ENCODE peak calls at places on chromosomes 3 and 15, in six cellular contexts. One of them, this sample, is unnamed. For H3K4me1, the result is how much of the 10 kb centered on the place peaks cover.

GRCh38 chr3:45896956-45897355 is 10.6 kb downstream of the CCR9 start:
- DNase-seq in A673: no peak
- DNase-seq in Karpas-422: no peak
- DNase-seq in GM23338: no peak
- DNase-seq in aorta: no peak
- DNase-seq in psoas muscle: no peak
- DNase-seq in this sample: no peak

GRCh38 chr15:52397118-52397517 is 101.5 kb upstream of the MYO5C start:
- DNase-seq in A673: no peak
- DNase-seq in Karpas-422: no peak
- DNase-seq in GM23338: no peak
- DNase-seq in aorta: no peak
- DNase-seq in psoas muscle: no peak
- DNase-seq in this sample: no peak

GRCh38 chr3:170049146-170050000 is 11.6 kb downstream of the GPR160 start:
- DNase-seq in A673: no peak
- DNase-seq in Karpas-422: no peak
- DNase-seq in GM23338: no peak
- DNase-seq in aorta: no peak
- DNase-seq in psoas muscle: peak
- DNase-seq in this sample: no peak

GRCh38 chr3:98705694-98706093 is 57.4 kb upstream of the ST3GAL6 start:
- DNase-seq in A673: peak
- DNase-seq in Karpas-422: no peak
- DNase-seq in GM23338: no peak
- DNase-seq in aorta: no peak
- DNase-seq in psoas muscle: no peak
- DNase-seq in this sample: no peak

GRCh38 chr3:4601926-4602325 is 108.8 kb downstream of the ITPR1 start:
- DNase-seq in A673: no peak
- DNase-seq in Karpas-422: no peak
- DNase-seq in GM23338: no peak
- DNase-seq in aorta: no peak
- DNase-seq in psoas muscle: no peak
- DNase-seq in this sample: no peak

GRCh38 chr3:9727041-9727595 is 4.4 kb upstream of the BRPF1 start:
- DNase-seq in A673: peak
- DNase-seq in Karpas-422: peak
- DNase-seq in GM23338: peak
- DNase-seq in aorta: no peak
- DNase-seq in psoas muscle: no peak
- DNase-seq in this sample: peak

GRCh38 chr3:195508185-195508584 is 34.9 kb downstream of the PPP1R2 start:
- DNase-seq in A673: no peak
- DNase-seq in Karpas-422: no peak
- DNase-seq in GM23338: no peak
- DNase-seq in aorta: no peak
- DNase-seq in psoas muscle: no peak
- DNase-seq in this sample: no peak

GRCh38 chr3:149020839-149021252 is 29.5 kb downstream of the GYG1 start:
- DNase-seq in A673: no peak
- DNase-seq in Karpas-422: no peak
- DNase-seq in GM23338: peak
- DNase-seq in aorta: no peak
- DNase-seq in psoas muscle: no peak
- DNase-seq in this sample: no peak

GRCh38 chr3:64148955-64149653 is 76.2 kb downstream of the PRICKLE2 start:
- DNase-seq in A673: peak
- DNase-seq in Karpas-422: no peak
- DNase-seq in GM23338: no peak
- DNase-seq in aorta: no peak
- DNase-seq in psoas muscle: no peak
- DNase-seq in this sample: no peak

GRCh38 chr15:63933522-63933921 is 99.8 kb upstream of the HERC1 start:
- DNase-seq in A673: no peak
- DNase-seq in Karpas-422: no peak
- DNase-seq in GM23338: no peak
- DNase-seq in aorta: no peak
- DNase-seq in psoas muscle: no peak
- DNase-seq in this sample: no peak

GRCh38 chr3:149646181-149646766 is 11.6 kb downstream of the WWTR1 start:
- DNase-seq in A673: no peak
- DNase-seq in Karpas-422: no peak
- DNase-seq in GM23338: no peak
- DNase-seq in aorta: no peak
- DNase-seq in psoas muscle: no peak
- DNase-seq in this sample: no peak

GRCh38 chr3:46314517-46314916 is 39.4 kb upstream of the CCR2 start:
- DNase-seq in A673: no peak
- DNase-seq in Karpas-422: no peak
- DNase-seq in GM23338: no peak
- DNase-seq in aorta: no peak
- DNase-seq in psoas muscle: no peak
- DNase-seq in this sample: no peak

GRCh38 chr3:183217548-183218321 is 35.3 kb upstream of the B3GNT5 start:
- DNase-seq in A673: no peak
- DNase-seq in Karpas-422: peak
- DNase-seq in GM23338: no peak
- DNase-seq in aorta: no peak
- DNase-seq in psoas muscle: no peak
- DNase-seq in this sample: no peak

DNA sequence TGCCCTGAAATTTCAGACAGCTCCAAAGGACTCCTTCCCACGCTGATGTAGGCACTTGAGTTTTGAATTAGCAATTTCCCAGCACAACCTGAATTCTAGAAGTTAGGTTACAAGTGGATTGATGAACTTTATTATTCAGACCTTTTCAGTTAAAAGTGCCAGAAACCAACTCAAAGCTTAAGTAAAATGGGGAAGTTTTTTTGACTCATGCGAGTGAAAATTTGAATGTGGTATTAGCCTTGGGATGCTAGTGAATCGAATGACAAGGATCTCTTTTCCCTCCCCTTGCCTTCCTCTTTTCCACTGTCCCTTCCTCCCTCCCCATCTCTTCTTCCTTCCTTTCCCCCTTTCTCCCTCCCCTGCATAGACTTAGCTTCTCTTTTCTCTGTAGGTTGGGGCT is 295.2 kb upstream of the PROK2 start:
- DNase-seq in A673: no peak
- DNase-seq in Karpas-422: peak
- DNase-seq in GM23338: no peak
- DNase-seq in aorta: no peak
- DNase-seq in psoas muscle: no peak
- DNase-seq in this sample: no peak
- H3K4me1 ChIP-seq in A673: under half
- H3K4me1 ChIP-seq in Karpas-422: half or more
- H3K4me1 ChIP-seq in GM23338: under half
- H3K4me1 ChIP-seq in aorta: under half
- H3K4me1 ChIP-seq in psoas muscle: under half
- H3K4me1 ChIP-seq in this sample: under half

GRCh38 chr15:99606646-99607045 is 40.9 kb downstream of the MEF2A start:
- DNase-seq in A673: no peak
- DNase-seq in Karpas-422: no peak
- DNase-seq in GM23338: no peak
- DNase-seq in aorta: no peak
- DNase-seq in psoas muscle: no peak
- DNase-seq in this sample: no peak
- H3K4me1 ChIP-seq in A673: under half
- H3K4me1 ChIP-seq in Karpas-422: half or more
- H3K4me1 ChIP-seq in GM23338: under half
- H3K4me1 ChIP-seq in aorta: under half
- H3K4me1 ChIP-seq in psoas muscle: under half
- H3K4me1 ChIP-seq in this sample: under half

DNA sequence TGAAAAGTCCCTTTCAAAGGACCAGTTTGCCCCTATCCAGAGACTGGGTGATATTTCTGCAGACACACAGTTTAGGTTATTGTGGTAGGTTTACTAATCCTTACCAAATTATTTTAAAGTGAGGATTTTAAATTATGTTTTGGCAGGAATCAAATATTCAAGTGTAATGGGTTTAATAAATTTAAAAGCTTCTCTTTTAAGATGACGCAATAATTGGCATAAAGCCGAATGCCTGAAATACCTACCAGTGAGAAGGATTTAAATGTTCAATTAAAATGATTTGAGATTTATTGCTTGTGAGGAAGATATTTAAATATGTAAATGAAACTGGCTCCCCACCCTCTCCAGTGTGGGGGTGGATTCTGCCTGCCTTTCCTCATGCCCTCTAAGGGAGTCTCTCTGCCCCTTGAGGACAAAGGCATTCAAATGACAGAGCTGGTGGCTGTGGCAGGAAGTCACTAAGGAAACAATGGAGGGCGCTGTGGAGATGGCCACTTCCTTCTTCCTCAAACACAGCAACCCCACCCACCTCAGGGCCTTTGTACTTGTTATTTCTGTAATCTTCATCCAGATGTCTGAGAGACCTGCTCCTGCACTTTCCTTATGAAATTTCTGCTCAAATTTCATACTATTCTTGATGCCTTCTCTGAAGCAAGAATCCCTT is 131.7 kb downstream of the TNIK start:
- DNase-seq in A673: peak
- DNase-seq in Karpas-422: peak
- DNase-seq in GM23338: peak
- DNase-seq in aorta: no peak
- DNase-seq in psoas muscle: no peak
- DNase-seq in this sample: peak
- H3K4me1 ChIP-seq in A673: under half
- H3K4me1 ChIP-seq in Karpas-422: under half
- H3K4me1 ChIP-seq in GM23338: under half
- H3K4me1 ChIP-seq in aorta: under half
- H3K4me1 ChIP-seq in psoas muscle: half or more
- H3K4me1 ChIP-seq in this sample: under half

GRCh38 chr3:42819351-42819965 is 10.2 kb downstream of the ACKR2 start:
- DNase-seq in A673: peak
- DNase-seq in Karpas-422: no peak
- DNase-seq in GM23338: peak
- DNase-seq in aorta: no peak
- DNase-seq in psoas muscle: no peak
- DNase-seq in this sample: no peak
- H3K4me1 ChIP-seq in A673: under half
- H3K4me1 ChIP-seq in Karpas-422: under half
- H3K4me1 ChIP-seq in GM23338: under half
- H3K4me1 ChIP-seq in aorta: under half
- H3K4me1 ChIP-seq in psoas muscle: under half
- H3K4me1 ChIP-seq in this sample: under half

DNA sequence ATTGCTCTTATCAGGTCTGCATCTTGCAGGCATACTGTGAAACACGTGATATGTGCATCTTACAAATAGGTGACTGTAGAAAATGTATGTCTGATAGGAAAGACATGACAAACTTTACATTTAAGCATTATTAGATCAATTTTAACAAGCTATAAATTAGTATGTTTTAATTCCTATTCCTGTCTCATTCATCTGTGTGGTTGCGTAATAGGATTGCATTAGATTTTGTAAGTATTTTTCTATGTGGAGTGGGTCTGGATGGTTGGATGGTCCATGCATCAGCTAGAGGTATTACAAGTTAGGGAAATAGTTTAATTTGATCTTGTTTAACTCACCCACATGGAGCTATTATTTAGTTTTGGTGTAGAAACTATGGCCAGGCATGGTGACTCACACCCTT is 18.8 kb downstream of the ASTE1 start:
- DNase-seq in A673: peak
- DNase-seq in Karpas-422: no peak
- DNase-seq in GM23338: no peak
- DNase-seq in aorta: no peak
- DNase-seq in psoas muscle: no peak
- DNase-seq in this sample: no peak
- H3K4me1 ChIP-seq in A673: under half
- H3K4me1 ChIP-seq in Karpas-422: under half
- H3K4me1 ChIP-seq in GM23338: under half
- H3K4me1 ChIP-seq in aorta: under half
- H3K4me1 ChIP-seq in psoas muscle: under half
- H3K4me1 ChIP-seq in this sample: under half

GRCh38 chr3:190430906-190431305 is 18.8 kb downstream of the TMEM207 start:
- DNase-seq in A673: no peak
- DNase-seq in Karpas-422: no peak
- DNase-seq in GM23338: no peak
- DNase-seq in aorta: no peak
- DNase-seq in psoas muscle: no peak
- DNase-seq in this sample: no peak
- H3K4me1 ChIP-seq in A673: under half
- H3K4me1 ChIP-seq in Karpas-422: under half
- H3K4me1 ChIP-seq in GM23338: under half
- H3K4me1 ChIP-seq in aorta: under half
- H3K4me1 ChIP-seq in psoas muscle: under half
- H3K4me1 ChIP-seq in this sample: under half